ENCODE peak calls at places on chromosomes 12 and 14, in five cellular contexts. One of them, this sample, is unnamed.

GRCh38 chr12:93015970-93016751 is 87.1 kb upstream of the EEA1 start:
- DNase-seq in astrocyte of the cerebellum: no peak
- DNase-seq in Peyer's patch: no peak
- DNase-seq in cardiac fibroblast: peak
- DNase-seq in astrocyte: no peak
- DNase-seq in this sample: no peak

GRCh38 chr14:74647834-74648361 is 35.9 kb upstream of the LTBP2 start:
- DNase-seq in astrocyte of the cerebellum: no peak
- DNase-seq in astrocyte: no peak
- DNase-seq in cardiac fibroblast: no peak
- DNase-seq in Peyer's patch: peak
- DNase-seq in this sample: no peak

GRCh38 chr14:75262641-75263040 is 16.0 kb upstream of the FOS start:
- DNase-seq in astrocyte: no peak
- DNase-seq in cardiac fibroblast: no peak
- DNase-seq in astrocyte of the cerebellum: no peak
- DNase-seq in Peyer's patch: no peak
- DNase-seq in this sample: no peak

GRCh38 chr12:88247241-88247643 is 105.1 kb downstream of the TMTC3 start:
- DNase-seq in Peyer's patch: no peak
- DNase-seq in astrocyte of the cerebellum: peak
- DNase-seq in astrocyte: peak
- DNase-seq in cardiac fibroblast: peak
- DNase-seq in this sample: no peak

GRCh38 chr12:101935769-101936741 is 58.7 kb downstream of the DRAM1 start:
- DNase-seq in astrocyte of the cerebellum: peak
- DNase-seq in cardiac fibroblast: peak
- DNase-seq in Peyer's patch: no peak
- DNase-seq in astrocyte: peak
- DNase-seq in this sample: no peak

GRCh38 chr14:80116157-80116556 is 95.1 kb downstream of the DIO2 start:
- DNase-seq in astrocyte: no peak
- DNase-seq in cardiac fibroblast: no peak
- DNase-seq in astrocyte of the cerebellum: no peak
- DNase-seq in Peyer's patch: no peak
- DNase-seq in this sample: no peak

GRCh38 chr12:49692851-49693250 is 14.4 kb downstream of the FMNL3 start:
- DNase-seq in astrocyte of the cerebellum: no peak
- DNase-seq in astrocyte: no peak
- DNase-seq in cardiac fibroblast: no peak
- DNase-seq in Peyer's patch: no peak
- DNase-seq in this sample: no peak

GRCh38 chr12:93990832-93991748 is 157.3 kb upstream of the PLXNC1 start:
- DNase-seq in Peyer's patch: peak
- DNase-seq in astrocyte: peak
- DNase-seq in cardiac fibroblast: peak
- DNase-seq in astrocyte of the cerebellum: peak
- DNase-seq in this sample: no peak

GRCh38 chr12:52774629-52775250 is 2.4 kb downstream of the KRT76 start:
- DNase-seq in astrocyte of the cerebellum: no peak
- DNase-seq in cardiac fibroblast: no peak
- DNase-seq in astrocyte: no peak
- DNase-seq in Peyer's patch: no peak
- DNase-seq in this sample: no peak

GRCh38 chr14:96581026-96581425 is 78.8 kb downstream of the PAPOLA start:
- DNase-seq in astrocyte of the cerebellum: no peak
- DNase-seq in astrocyte: no peak
- DNase-seq in cardiac fibroblast: no peak
- DNase-seq in Peyer's patch: no peak
- DNase-seq in this sample: no peak

GRCh38 chr12:90036641-90037040 is 328.0 kb upstream of the ATP2B1 start:
- DNase-seq in cardiac fibroblast: peak
- DNase-seq in Peyer's patch: no peak
- DNase-seq in astrocyte: peak
- DNase-seq in astrocyte of the cerebellum: no peak
- DNase-seq in this sample: no peak

GRCh38 chr14:94936411-94936892 is 166.5 kb upstream of the GSC start:
- DNase-seq in astrocyte: peak
- DNase-seq in Peyer's patch: peak
- DNase-seq in cardiac fibroblast: peak
- DNase-seq in astrocyte of the cerebellum: peak
- DNase-seq in this sample: no peak

GRCh38 chr14:76876076-76876475 is 49.9 kb downstream of the LRRC74A start:
- DNase-seq in astrocyte of the cerebellum: peak
- DNase-seq in astrocyte: peak
- DNase-seq in Peyer's patch: peak
- DNase-seq in cardiac fibroblast: peak
- DNase-seq in this sample: peak

GRCh38 chr14:50718949-50719348 is 50.8 kb upstream of the SAV1 start:
- DNase-seq in Peyer's patch: no peak
- DNase-seq in astrocyte of the cerebellum: no peak
- DNase-seq in cardiac fibroblast: no peak
- DNase-seq in astrocyte: no peak
- DNase-seq in this sample: no peak

GRCh38 chr14:104877066-104877805 is 12.2 kb downstream of the CEP170B start:
- DNase-seq in cardiac fibroblast: no peak
- DNase-seq in astrocyte: no peak
- DNase-seq in Peyer's patch: no peak
- DNase-seq in astrocyte of the cerebellum: no peak
- DNase-seq in this sample: no peak

GRCh38 chr12:126397071-126397571 is 1331.9 kb downstream of the AACS start:
- DNase-seq in cardiac fibroblast: peak
- DNase-seq in astrocyte of the cerebellum: no peak
- DNase-seq in Peyer's patch: no peak
- DNase-seq in astrocyte: peak
- DNase-seq in this sample: no peak

GRCh38 chr12:15928345-15928744 is 17.2 kb downstream of the DERA start:
- DNase-seq in astrocyte: peak
- DNase-seq in cardiac fibroblast: peak
- DNase-seq in Peyer's patch: no peak
- DNase-seq in astrocyte of the cerebellum: peak
- DNase-seq in this sample: peak

GRCh38 chr14:101815994-101816393 is 54.5 kb downstream of the PPP2R5C start:
- DNase-seq in astrocyte: no peak
- DNase-seq in cardiac fibroblast: no peak
- DNase-seq in Peyer's patch: no peak
- DNase-seq in astrocyte of the cerebellum: no peak
- DNase-seq in this sample: no peak

GRCh38 chr12:63129927-63130326 is 21.1 kb downstream of the AVPR1A start:
- DNase-seq in cardiac fibroblast: no peak
- DNase-seq in Peyer's patch: no peak
- DNase-seq in astrocyte: no peak
- DNase-seq in astrocyte of the cerebellum: no peak
- DNase-seq in this sample: no peak

GRCh38 chr12:92717202-92717601 is 14.4 kb downstream of the PLEKHG7 start:
- DNase-seq in astrocyte of the cerebellum: no peak
- DNase-seq in astrocyte: peak
- DNase-seq in cardiac fibroblast: peak
- DNase-seq in Peyer's patch: no peak
- DNase-seq in this sample: no peak

GRCh38 chr14:53509227-53509822 is 356.2 kb upstream of the DDHD1 start:
- DNase-seq in astrocyte: peak
- DNase-seq in astrocyte of the cerebellum: no peak
- DNase-seq in Peyer's patch: peak
- DNase-seq in cardiac fibroblast: no peak
- DNase-seq in this sample: no peak

GRCh38 chr14:62269204-62269603 is 507.0 kb downstream of the SNAPC1 start:
- DNase-seq in cardiac fibroblast: peak
- DNase-seq in Peyer's patch: no peak
- DNase-seq in astrocyte of the cerebellum: peak
- DNase-seq in astrocyte: peak
- DNase-seq in this sample: no peak

GRCh38 chr14:102527255-102528232 is 18.0 kb upstream of the ANKRD9 start:
- DNase-seq in astrocyte: no peak
- DNase-seq in cardiac fibroblast: no peak
- DNase-seq in Peyer's patch: peak
- DNase-seq in astrocyte of the cerebellum: no peak
- DNase-seq in this sample: no peak

GRCh38 chr12:58915634-58916033 is 4.7 kb downstream of the LRIG3 start:
- DNase-seq in Peyer's patch: peak
- DNase-seq in astrocyte of the cerebellum: peak
- DNase-seq in astrocyte: peak
- DNase-seq in cardiac fibroblast: peak
- DNase-seq in this sample: peak

GRCh38 chr14:51004801-51005526 is 60.7 kb upstream of the PYGL start:
- DNase-seq in astrocyte: peak
- DNase-seq in cardiac fibroblast: peak
- DNase-seq in Peyer's patch: no peak
- DNase-seq in astrocyte of the cerebellum: no peak
- DNase-seq in this sample: peak

GRCh38 chr12:114344264-114344663 is 61.7 kb downstream of the TBX5 start:
- DNase-seq in cardiac fibroblast: no peak
- DNase-seq in astrocyte: no peak
- DNase-seq in Peyer's patch: no peak
- DNase-seq in astrocyte of the cerebellum: no peak
- DNase-seq in this sample: no peak

DNA sequence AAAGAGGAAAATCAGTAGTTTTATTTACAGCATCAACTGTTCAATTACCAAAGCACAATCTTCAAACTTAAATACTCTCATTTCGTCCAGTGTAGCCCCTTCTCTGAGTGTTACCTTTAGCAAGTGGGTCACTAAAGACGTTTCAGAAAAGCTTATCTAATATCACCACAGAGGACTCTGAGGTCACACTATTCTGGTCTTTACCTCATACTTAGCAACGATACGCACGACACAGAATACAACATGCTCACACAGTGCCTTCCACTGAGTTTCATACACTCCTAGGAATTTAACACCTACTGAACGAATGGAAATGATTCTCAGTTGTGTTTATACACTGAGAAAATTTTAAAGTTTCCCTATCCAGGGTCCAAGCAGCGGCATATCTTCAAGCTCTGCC is 2.0 kb downstream of the SYT10 start:
- DNase-seq in astrocyte of the cerebellum: no peak
- DNase-seq in astrocyte: no peak
- DNase-seq in cardiac fibroblast: no peak
- DNase-seq in Peyer's patch: no peak
- DNase-seq in this sample: no peak
- H3K4me3 ChIP-seq in astrocyte of the cerebellum: no peak
- H3K4me3 ChIP-seq in astrocyte: no peak
- H3K4me3 ChIP-seq in cardiac fibroblast: no peak
- H3K4me3 ChIP-seq in Peyer's patch: no peak
- H3K4me3 ChIP-seq in this sample: no peak

GRCh38 chr12:80509781-80510556 is 65.9 kb downstream of the PTPRQ start:
- DNase-seq in cardiac fibroblast: peak
- DNase-seq in Peyer's patch: no peak
- DNase-seq in astrocyte of the cerebellum: peak
- DNase-seq in astrocyte: peak
- DNase-seq in this sample: no peak

GRCh38 chr12:80513211-80513610 is 69.2 kb downstream of the PTPRQ start:
- DNase-seq in astrocyte: no peak
- DNase-seq in cardiac fibroblast: no peak
- DNase-seq in Peyer's patch: no peak
- DNase-seq in astrocyte of the cerebellum: no peak
- DNase-seq in this sample: no peak

GRCh38 chr12:80517655-80518054 is 73.6 kb downstream of the PTPRQ start:
- DNase-seq in Peyer's patch: no peak
- DNase-seq in astrocyte of the cerebellum: no peak
- DNase-seq in cardiac fibroblast: no peak
- DNase-seq in astrocyte: no peak
- DNase-seq in this sample: no peak

GRCh38 chr12:80512781-80513180 is 68.7 kb downstream of the PTPRQ start:
- DNase-seq in cardiac fibroblast: no peak
- DNase-seq in astrocyte of the cerebellum: no peak
- DNase-seq in Peyer's patch: no peak
- DNase-seq in astrocyte: no peak
- DNase-seq in this sample: no peak
- TF ChIP-seq CTCF in cardiac fibroblast: no peak
- TF ChIP-seq CTCF in astrocyte of the cerebellum: no peak
- TF ChIP-seq CTCF in Peyer's patch: no peak
- TF ChIP-seq CTCF in astrocyte: no peak
- TF ChIP-seq CTCF in this sample: no peak

GRCh38 chr12:122421815-122422737 is at the start of gene CLIP1:
- DNase-seq in cardiac fibroblast: peak
- DNase-seq in astrocyte of the cerebellum: no peak
- DNase-seq in Peyer's patch: peak
- DNase-seq in astrocyte: peak
- DNase-seq in this sample: no peak

GRCh38 chr12:122420471-122421262 is 1.8 kb downstream of the CLIP1 start:
- DNase-seq in astrocyte of the cerebellum: no peak
- DNase-seq in cardiac fibroblast: no peak
- DNase-seq in astrocyte: no peak
- DNase-seq in Peyer's patch: no peak
- DNase-seq in this sample: no peak

GRCh38 chr12:122423258-122424165 is 1.0 kb upstream of the CLIP1 start:
- DNase-seq in astrocyte: peak
- DNase-seq in astrocyte of the cerebellum: no peak
- DNase-seq in cardiac fibroblast: peak
- DNase-seq in Peyer's patch: peak
- DNase-seq in this sample: no peak

GRCh38 chr12:122422769-122423257 is 344 bp upstream of the CLIP1 start:
- DNase-seq in astrocyte of the cerebellum: no peak
- DNase-seq in cardiac fibroblast: peak
- DNase-seq in astrocyte: peak
- DNase-seq in Peyer's patch: peak
- DNase-seq in this sample: no peak

GRCh38 chr12:122421263-122421814 is 1.1 kb downstream of the CLIP1 start:
- DNase-seq in Peyer's patch: peak
- DNase-seq in astrocyte of the cerebellum: no peak
- DNase-seq in astrocyte: peak
- DNase-seq in cardiac fibroblast: peak
- DNase-seq in this sample: no peak
- H3K4me3 ChIP-seq in Peyer's patch: peak
- H3K4me3 ChIP-seq in astrocyte of the cerebellum: peak
- H3K4me3 ChIP-seq in astrocyte: peak
- H3K4me3 ChIP-seq in cardiac fibroblast: peak
- H3K4me3 ChIP-seq in this sample: peak

GRCh38 chr12:51370667-51371066 is 20.5 kb downstream of the GALNT6 start:
- DNase-seq in astrocyte: no peak
- DNase-seq in astrocyte of the cerebellum: no peak
- DNase-seq in cardiac fibroblast: no peak
- DNase-seq in Peyer's patch: no peak
- DNase-seq in this sample: no peak
- TF ChIP-seq CTCF in astrocyte: no peak
- TF ChIP-seq CTCF in astrocyte of the cerebellum: no peak
- TF ChIP-seq CTCF in cardiac fibroblast: no peak
- TF ChIP-seq CTCF in Peyer's patch: no peak
- TF ChIP-seq CTCF in this sample: no peak

GRCh38 chr12:7645395-7646177 is 20.1 kb downstream of the APOBEC1 start:
- DNase-seq in astrocyte: no peak
- DNase-seq in astrocyte of the cerebellum: peak
- DNase-seq in cardiac fibroblast: peak
- DNase-seq in Peyer's patch: peak
- DNase-seq in this sample: no peak
- H3K4me3 ChIP-seq in astrocyte: no peak
- H3K4me3 ChIP-seq in astrocyte of the cerebellum: no peak
- H3K4me3 ChIP-seq in cardiac fibroblast: no peak
- H3K4me3 ChIP-seq in Peyer's patch: no peak
- H3K4me3 ChIP-seq in this sample: no peak

GRCh38 chr14:100708349-100709217 is 18.1 kb upstream of the DLK1 start:
- DNase-seq in astrocyte: no peak
- DNase-seq in cardiac fibroblast: peak
- DNase-seq in Peyer's patch: no peak
- DNase-seq in astrocyte of the cerebellum: no peak
- DNase-seq in this sample: no peak
- TF ChIP-seq CTCF in astrocyte: no peak
- TF ChIP-seq CTCF in cardiac fibroblast: no peak
- TF ChIP-seq CTCF in Peyer's patch: no peak
- TF ChIP-seq CTCF in astrocyte of the cerebellum: no peak
- TF ChIP-seq CTCF in this sample: no peak

GRCh38 chr12:9114946-9115345 is 773 bp downstream of the A2M start:
- DNase-seq in Peyer's patch: no peak
- DNase-seq in cardiac fibroblast: no peak
- DNase-seq in astrocyte of the cerebellum: no peak
- DNase-seq in astrocyte: no peak
- DNase-seq in this sample: no peak
- H3K4me3 ChIP-seq in Peyer's patch: peak
- H3K4me3 ChIP-seq in cardiac fibroblast: peak
- H3K4me3 ChIP-seq in astrocyte of the cerebellum: no peak
- H3K4me3 ChIP-seq in astrocyte: no peak
- H3K4me3 ChIP-seq in this sample: no peak